ENCODE peak calls at places on chromosomes 12 and 14, in five cellular contexts. W, S, N, L and Q are unnamed samples.

GRCh38 chr14:100271247-100271939 is 32.4 kb downstream of the YY1 start:
- DNase-seq in L (no peak), S (no peak), W (no peak), N (no peak), Q (peak)

GRCh38 chr12:24014853-24015590 is 65.6 kb upstream of the SOX5 start:
- DNase-seq in S (no peak), N (no peak), L (no peak), W (no peak), Q (no peak)

GRCh38 chr14:97021001-97021400 is 223.8 kb downstream of the VRK1 start:
- DNase-seq in S (no peak), L (no peak), N (no peak), W (no peak), Q (no peak)

GRCh38 chr14:61461808-61462275 is 140.5 kb downstream of the PRKCH start:
- DNase-seq in L (no peak), S (no peak), N (no peak), W (peak), Q (no peak)

GRCh38 chr14:23294734-23295561 is 7.7 kb downstream of the PPP1R3E start:
- DNase-seq in S (no peak), N (peak), W (no peak), L (peak), Q (peak)

GRCh38 chr12:18754118-18754707 is 16.3 kb downstream of the CAPZA3 start:
- DNase-seq in N (no peak), L (no peak), S (no peak), W (no peak), Q (no peak)

GRCh38 chr12:12546314-12546772 is 16.3 kb downstream of the DUSP16 start:
- DNase-seq in N (no peak), L (no peak), S (no peak), W (no peak), Q (no peak)

GRCh38 chr14:77011226-77011762 is 17.2 kb downstream of the IRF2BPL start:
- DNase-seq in W (no peak), S (peak), N (no peak), L (no peak), Q (no peak)

GRCh38 chr14:56172571-56172971 is 54.4 kb downstream of the PELI2 start:
- DNase-seq in W (no peak), N (no peak), L (no peak), S (no peak), Q (no peak)

GRCh38 chr12:91937033-91937432 is 208.6 kb downstream of the BTG1 start:
- DNase-seq in L (no peak), W (no peak), S (no peak), N (no peak), Q (no peak)

GRCh38 chr12:124883263-124883876 is 19.7 kb upstream of the SCARB1 start:
- DNase-seq in S (no peak), W (no peak), L (no peak), N (no peak), Q (no peak)

GRCh38 chr12:57582440-57582839 is 8.6 kb upstream of the PIP4K2C start:
- DNase-seq in N (no peak), W (no peak), S (no peak), L (no peak), Q (no peak)

GRCh38 chr12:115542656-115543055 is 734.8 kb downstream of the MED13L start:
- DNase-seq in N (no peak), W (no peak), L (no peak), S (no peak), Q (no peak)

GRCh38 chr12:5511644-5512584 is 80.0 kb downstream of the NTF3 start:
- DNase-seq in W (peak), N (no peak), L (no peak), S (no peak), Q (no peak)

GRCh38 chr12:1488908-1489381 is 105.4 kb downstream of the FBXL14 start:
- DNase-seq in N (no peak), W (no peak), S (no peak), L (no peak), Q (no peak)

GRCh38 chr12:108731105-108731865 is at the start of gene CORO1C:
- DNase-seq in L (peak), N (peak), S (peak), W (peak), Q (peak)

GRCh38 chr12:23655884-23656283 is 293.6 kb downstream of the SOX5 start:
- DNase-seq in N (no peak), S (no peak), W (no peak), L (no peak), Q (no peak)

GRCh38 chr14:41476526-41476925 is 130.2 kb upstream of the LRFN5 start:
- DNase-seq in W (no peak), N (no peak), L (no peak), S (no peak), Q (no peak)

GRCh38 chr12:108755481-108755880 is 24.2 kb upstream of the CORO1C start:
- DNase-seq in L (no peak), W (no peak), S (no peak), N (no peak), Q (no peak)

GRCh38 chr14:65753061-65753460 is 340.5 kb downstream of the FUT8 start:
- DNase-seq in N (no peak), W (no peak), L (no peak), S (peak), Q (no peak)

GRCh38 chr12:76029982-76030377 is 1.6 kb downstream of the PHLDA1 start:
- DNase-seq in L (no peak), W (no peak), S (no peak), N (peak), Q (no peak)

GRCh38 chr14:22900088-22900799 is 17.2 kb downstream of the REM2 start:
- DNase-seq in N (no peak), L (no peak), W (no peak), S (no peak), Q (peak)

GRCh38 chr12:77999074-77999715 is 168.5 kb downstream of the NAV3 start:
- DNase-seq in N (no peak), L (no peak), S (no peak), W (no peak), Q (no peak)

GRCh38 chr14:95185033-95185432 is 27.7 kb upstream of the DICER1 start:
- DNase-seq in L (no peak), S (no peak), W (no peak), N (no peak), Q (no peak)

GRCh38 chr12:68675098-68675842 is 11.5 kb upstream of the NUP107 start:
- DNase-seq in W (no peak), N (peak), L (no peak), S (peak), Q (peak)

GRCh38 chr14:68781161-68782021 is 11.5 kb downstream of the ZFP36L1 start:
- DNase-seq in W (peak), N (peak), S (peak), L (no peak), Q (peak)

GRCh38 chr12:116324684-116325664 is 47.5 kb upstream of the MED13L start:
- DNase-seq in W (no peak), L (no peak), S (no peak), N (no peak), Q (no peak)

GRCh38 chr12:104695453-104696148 is 238.9 kb downstream of the CHST11 start:
- DNase-seq in W (no peak), S (no peak), N (peak), L (peak), Q (peak)

GRCh38 chr12:109157986-109158385 is 41.6 kb downstream of the ACACB start:
- DNase-seq in N (no peak), L (no peak), S (no peak), W (no peak), Q (no peak)

GRCh38 chr12:13000935-13001724 is 1.1 kb upstream of the HEBP1 start:
- DNase-seq in L (peak), W (peak), N (peak), S (peak), Q (peak)

GRCh38 chr12:78865297-78865955 is 852 bp downstream of the SYT1 start:
- DNase-seq in W (no peak), S (no peak), N (no peak), L (no peak), Q (no peak)

GRCh38 chr12:30796508-30796780 is 41.7 kb upstream of the CAPRIN2 start:
- DNase-seq in L (no peak), N (no peak), W (no peak), S (no peak), Q (no peak)

GRCh38 chr14:62329427-62329826 is 567.2 kb downstream of the SNAPC1 start:
- DNase-seq in W (no peak), N (no peak), S (no peak), L (no peak), Q (no peak)

GRCh38 chr12:130826151-130826801 is 12.8 kb downstream of the STX2 start:
- DNase-seq in W (peak), N (peak), S (no peak), L (peak), Q (peak)